ENCODE peak calls at places on chromosomes 2 and 18, in five cellular contexts. D is heart right ventricle, B is Ammon's horn, X is body of pancreas, Y is neural crest cell. P is an unnamed sample.

GRCh38 chr2:167783266-167784070 is 463.9 kb downstream of the STK39 start:
- DNase-seq in D (no peak), X (peak; percentile 10), Y (no peak), B (peak; percentile 54), P (peak; percentile 26)

GRCh38 chr2:46351388-46352141 is 54.4 kb downstream of the EPAS1 start:
- DNase-seq in B (no peak), X (peak; percentile 25), Y (no peak), D (peak; percentile 75), P (no peak)

GRCh38 chr18:62942578-62942977 is 227.2 kb downstream of the PHLPP1 start:
- DNase-seq in X (no peak), Y (no peak), B (peak; percentile 26), D (no peak), P (no peak)

GRCh38 chr2:47089083-47089464 is 66.0 kb downstream of the STPG4 start:
- DNase-seq in D (no peak), B (no peak), Y (no peak), X (no peak), P (peak; percentile 72)

GRCh38 chr2:905833-906140 is 44.9 kb upstream of the SNTG2 start:
- DNase-seq in X (no peak), B (no peak), D (no peak), Y (no peak), P (no peak)

GRCh38 chr18:50754297-50754696 is 65.5 kb downstream of the MRO start:
- DNase-seq in B (no peak), Y (no peak), D (no peak), X (no peak), P (no peak)

GRCh38 chr2:82790277-82791021 is 1668.6 kb downstream of the SUCLG1 start:
- DNase-seq in D (no peak), X (no peak), B (no peak), Y (no peak), P (no peak)

GRCh38 chr18:23872701-23873550 is 141.6 kb upstream of the TTC39C start:
- DNase-seq in B (no peak), D (no peak), Y (no peak), X (peak; percentile 51), P (no peak)

GRCh38 chr2:10163498-10164486 is 41.3 kb downstream of the RRM2 start:
- DNase-seq in B (no peak), D (no peak), Y (no peak), X (no peak), P (no peak)

GRCh38 chr18:56096861-56097260 is 508.9 kb upstream of the TCF4 start:
- DNase-seq in X (no peak), B (no peak), Y (no peak), D (no peak), P (no peak)

GRCh38 chr2:38194751-38195150 is 118.8 kb upstream of the CYP1B1 start:
- DNase-seq in Y (no peak), B (no peak), X (no peak), D (no peak), P (no peak)

GRCh38 chr2:207143474-207144190 is 22.1 kb downstream of the KLF7 start:
- DNase-seq in X (peak; percentile 71), D (peak; percentile 80), B (peak; percentile 74), Y (peak; percentile 47), P (peak; percentile 73)

GRCh38 chr2:71045151-71045550 is 23.3 kb upstream of the NAGK start:
- DNase-seq in X (no peak), Y (no peak), D (no peak), B (no peak), P (no peak)

GRCh38 chr18:5500158-5500939 is 43.4 kb downstream of the EPB41L3 start:
- DNase-seq in D (no peak), X (no peak), B (no peak), Y (no peak), P (no peak)

GRCh38 chr2:2291500-2292260 is 39.4 kb downstream of the MYT1L start:
- DNase-seq in D (no peak), B (peak; percentile 46), Y (peak; percentile 25), X (peak; percentile 24), P (no peak)

GRCh38 chr18:26637324-26637723 is 89.0 kb upstream of the KCTD1 start:
- DNase-seq in B (peak; percentile 40), D (no peak), Y (no peak), X (no peak), P (no peak)

GRCh38 chr2:74746480-74746879 is 87.4 kb upstream of the HK2 start:
- DNase-seq in Y (no peak), D (no peak), B (no peak), X (no peak), P (no peak)

GRCh38 chr2:866009-866680 is 84.5 kb upstream of the SNTG2 start:
- DNase-seq in X (no peak), Y (no peak), B (no peak), D (peak; percentile 59), P (no peak)

GRCh38 chr2:10783421-10783820 is 29.2 kb downstream of the PDIA6 start:
- DNase-seq in D (no peak), Y (no peak), X (no peak), B (no peak), P (no peak)

GRCh38 chr18:38539373-38539772 is 973.8 kb upstream of the CELF4 start:
- DNase-seq in X (no peak), Y (no peak), D (no peak), B (no peak), P (no peak)

GRCh38 chr2:10839813-10840212 is 27.2 kb upstream of the PDIA6 start:
- DNase-seq in D (no peak), X (no peak), Y (no peak), B (no peak), P (peak; percentile 8)

GRCh38 chr2:223674998-223675609 is 72.9 kb upstream of the SCG2 start:
- DNase-seq in X (peak; percentile 19), B (no peak), D (no peak), Y (no peak), P (peak; percentile 62)

GRCh38 chr2:234025475-234025874 is 25.0 kb upstream of the SPP2 start:
- DNase-seq in D (no peak), X (no peak), Y (no peak), B (peak; percentile 5), P (no peak)

GRCh38 chr18:7577706-7578105 is 10.6 kb downstream of the PTPRM start:
- DNase-seq in B (no peak), D (no peak), Y (no peak), X (no peak), P (no peak)

GRCh38 chr2:240956935-240957655 is 41.3 kb upstream of the SNED1 start:
- DNase-seq in D (no peak), Y (no peak), B (no peak), X (no peak), P (no peak)

GRCh38 chr2:112048887-112049286 is 6.2 kb upstream of the TMEM87B start:
- DNase-seq in D (peak; percentile 58), X (peak; percentile 71), B (peak; percentile 68), Y (peak; percentile 30), P (peak; percentile 76)

GRCh38 chr2:127722807-127723206 is 21.5 kb downstream of the SFT2D3 start:
- DNase-seq in Y (no peak), B (no peak), X (no peak), D (no peak), P (no peak)

GRCh38 chr2:236570081-236570979 is 705 bp downstream of the ACKR3 start:
- DNase-seq in Y (no peak), B (no peak), D (no peak), X (no peak), P (no peak)

GRCh38 chr18:26802330-26803200 is 62.9 kb downstream of the AQP4 start:
- DNase-seq in D (no peak), B (no peak), Y (no peak), X (no peak), P (no peak)

P was measured in fibroblast of mammary gland.